ENCODE peak calls at places on chromosomes 12 and 14, in six cellular contexts. One of them, this sample, is unnamed.

GRCh38 chr12:65324551-65324950 is 46.1 kb downstream of the MSRB3 start:
- DNase-seq in astrocyte of the spinal cord: no peak
- DNase-seq in dorsolateral prefrontal cortex: no peak
- DNase-seq in astrocyte of the cerebellum: no peak
- DNase-seq in GM23248: no peak
- DNase-seq in effector memory CD4-positive, alpha-beta T cell: no peak
- DNase-seq in this sample: no peak

GRCh38 chr12:121295746-121296617 is 527 bp downstream of the CAMKK2 start:
- DNase-seq in astrocyte of the spinal cord: peak; percentile 3
- DNase-seq in dorsolateral prefrontal cortex: no peak
- DNase-seq in astrocyte of the cerebellum: no peak
- DNase-seq in GM23248: peak; percentile 63
- DNase-seq in effector memory CD4-positive, alpha-beta T cell: peak; percentile 22
- DNase-seq in this sample: no peak

GRCh38 chr12:62865860-62866407 is 69.0 kb downstream of the PPM1H start:
- DNase-seq in astrocyte of the spinal cord: peak; percentile 84
- DNase-seq in dorsolateral prefrontal cortex: no peak
- DNase-seq in astrocyte of the cerebellum: peak; percentile 88
- DNase-seq in GM23248: peak; percentile 15
- DNase-seq in effector memory CD4-positive, alpha-beta T cell: no peak
- DNase-seq in this sample: no peak

GRCh38 chr14:54662491-54663116 is 95.7 kb downstream of the SAMD4A start:
- DNase-seq in astrocyte of the spinal cord: no peak
- DNase-seq in dorsolateral prefrontal cortex: no peak
- DNase-seq in astrocyte of the cerebellum: no peak
- DNase-seq in GM23248: no peak
- DNase-seq in effector memory CD4-positive, alpha-beta T cell: no peak
- DNase-seq in this sample: no peak

GRCh38 chr12:7712841-7713442 is 1.7 kb downstream of the DPPA3 start:
- DNase-seq in astrocyte of the spinal cord: no peak
- DNase-seq in dorsolateral prefrontal cortex: no peak
- DNase-seq in astrocyte of the cerebellum: no peak
- DNase-seq in GM23248: no peak
- DNase-seq in effector memory CD4-positive, alpha-beta T cell: no peak
- DNase-seq in this sample: no peak

GRCh38 chr12:14768823-14769405 is 34.4 kb downstream of the WBP11 start:
- DNase-seq in astrocyte of the spinal cord: peak; percentile 29
- DNase-seq in dorsolateral prefrontal cortex: no peak
- DNase-seq in astrocyte of the cerebellum: no peak
- DNase-seq in GM23248: peak; percentile 51
- DNase-seq in effector memory CD4-positive, alpha-beta T cell: peak; percentile 31
- DNase-seq in this sample: no peak

GRCh38 chr12:28114488-28114887 is 75.8 kb upstream of the CCDC91 start:
- DNase-seq in astrocyte of the spinal cord: no peak
- DNase-seq in dorsolateral prefrontal cortex: no peak
- DNase-seq in astrocyte of the cerebellum: no peak
- DNase-seq in GM23248: peak; percentile 79
- DNase-seq in effector memory CD4-positive, alpha-beta T cell: no peak
- DNase-seq in this sample: no peak

GRCh38 chr12:16300222-16300621 is 22.7 kb upstream of the SLC15A5 start:
- DNase-seq in astrocyte of the spinal cord: no peak
- DNase-seq in dorsolateral prefrontal cortex: no peak
- DNase-seq in astrocyte of the cerebellum: no peak
- DNase-seq in GM23248: peak; percentile 71
- DNase-seq in effector memory CD4-positive, alpha-beta T cell: no peak
- DNase-seq in this sample: peak; percentile 39

GRCh38 chr14:51079489-51079888 is 15.4 kb downstream of the TRIM9 start:
- DNase-seq in astrocyte of the spinal cord: no peak
- DNase-seq in dorsolateral prefrontal cortex: no peak
- DNase-seq in astrocyte of the cerebellum: no peak
- DNase-seq in GM23248: no peak
- DNase-seq in effector memory CD4-positive, alpha-beta T cell: no peak
- DNase-seq in this sample: no peak

GRCh38 chr12:49557187-49557916 is 10.6 kb downstream of the MCRS1 start:
- DNase-seq in astrocyte of the spinal cord: no peak
- DNase-seq in dorsolateral prefrontal cortex: no peak
- DNase-seq in astrocyte of the cerebellum: no peak
- DNase-seq in GM23248: no peak
- DNase-seq in effector memory CD4-positive, alpha-beta T cell: no peak
- DNase-seq in this sample: no peak

GRCh38 chr12:96520767-96521166 is 31.4 kb downstream of the CFAP54 start:
- DNase-seq in astrocyte of the spinal cord: no peak
- DNase-seq in dorsolateral prefrontal cortex: no peak
- DNase-seq in astrocyte of the cerebellum: no peak
- DNase-seq in GM23248: no peak
- DNase-seq in effector memory CD4-positive, alpha-beta T cell: no peak
- DNase-seq in this sample: no peak

GRCh38 chr12:15592934-15593333 is 196.3 kb downstream of the EPS8 start:
- DNase-seq in astrocyte of the spinal cord: no peak
- DNase-seq in dorsolateral prefrontal cortex: no peak
- DNase-seq in astrocyte of the cerebellum: no peak
- DNase-seq in GM23248: no peak
- DNase-seq in effector memory CD4-positive, alpha-beta T cell: no peak
- DNase-seq in this sample: no peak

GRCh38 chr12:49515266-49515665 is 23.6 kb upstream of the KCNH3 start:
- DNase-seq in astrocyte of the spinal cord: peak; percentile 84
- DNase-seq in dorsolateral prefrontal cortex: no peak
- DNase-seq in astrocyte of the cerebellum: peak; percentile 73
- DNase-seq in GM23248: peak; percentile 91
- DNase-seq in effector memory CD4-positive, alpha-beta T cell: no peak
- DNase-seq in this sample: peak; percentile 65

GRCh38 chr12:67754933-67755697 is 106.6 kb downstream of the DYRK2 start:
- DNase-seq in astrocyte of the spinal cord: no peak
- DNase-seq in dorsolateral prefrontal cortex: no peak
- DNase-seq in astrocyte of the cerebellum: no peak
- DNase-seq in GM23248: no peak
- DNase-seq in effector memory CD4-positive, alpha-beta T cell: no peak
- DNase-seq in this sample: no peak

GRCh38 chr12:131094831-131095805 is 141.4 kb downstream of the ADGRD1 start:
- DNase-seq in astrocyte of the spinal cord: no peak
- DNase-seq in dorsolateral prefrontal cortex: peak; percentile 23
- DNase-seq in astrocyte of the cerebellum: no peak
- DNase-seq in GM23248: no peak
- DNase-seq in effector memory CD4-positive, alpha-beta T cell: no peak
- DNase-seq in this sample: no peak

GRCh38 chr14:92058006-92058917 is 18.4 kb upstream of the TRIP11 start:
- DNase-seq in astrocyte of the spinal cord: no peak
- DNase-seq in dorsolateral prefrontal cortex: no peak
- DNase-seq in astrocyte of the cerebellum: no peak
- DNase-seq in GM23248: no peak
- DNase-seq in effector memory CD4-positive, alpha-beta T cell: no peak
- DNase-seq in this sample: no peak

GRCh38 chr12:105477873-105478272 is 147.4 kb downstream of the C12orf75 start:
- DNase-seq in astrocyte of the spinal cord: no peak
- DNase-seq in dorsolateral prefrontal cortex: no peak
- DNase-seq in astrocyte of the cerebellum: no peak
- DNase-seq in GM23248: no peak
- DNase-seq in effector memory CD4-positive, alpha-beta T cell: no peak
- DNase-seq in this sample: no peak

GRCh38 chr14:70027785-70028428 is 148.7 kb downstream of the SMOC1 start:
- DNase-seq in astrocyte of the spinal cord: peak; percentile 50
- DNase-seq in dorsolateral prefrontal cortex: peak; percentile 85
- DNase-seq in astrocyte of the cerebellum: no peak
- DNase-seq in GM23248: peak; percentile 57
- DNase-seq in effector memory CD4-positive, alpha-beta T cell: peak; percentile 17
- DNase-seq in this sample: no peak

GRCh38 chr14:76742961-76743360 is 18.3 kb upstream of the VASH1 start:
- DNase-seq in astrocyte of the spinal cord: no peak
- DNase-seq in dorsolateral prefrontal cortex: no peak
- DNase-seq in astrocyte of the cerebellum: no peak
- DNase-seq in GM23248: no peak
- DNase-seq in effector memory CD4-positive, alpha-beta T cell: no peak
- DNase-seq in this sample: no peak

GRCh38 chr14:69922198-69922597 is 43.0 kb downstream of the SMOC1 start:
- DNase-seq in astrocyte of the spinal cord: no peak
- DNase-seq in dorsolateral prefrontal cortex: no peak
- DNase-seq in astrocyte of the cerebellum: no peak
- DNase-seq in GM23248: peak; percentile 4
- DNase-seq in effector memory CD4-positive, alpha-beta T cell: no peak
- DNase-seq in this sample: no peak

GRCh38 chr14:76098047-76098446 is 53.7 kb upstream of the GPATCH2L start:
- DNase-seq in astrocyte of the spinal cord: no peak
- DNase-seq in dorsolateral prefrontal cortex: no peak
- DNase-seq in astrocyte of the cerebellum: no peak
- DNase-seq in GM23248: no peak
- DNase-seq in effector memory CD4-positive, alpha-beta T cell: no peak
- DNase-seq in this sample: no peak

GRCh38 chr12:20865873-20866272 is 55.4 kb downstream of the SLCO1B3 start:
- DNase-seq in astrocyte of the spinal cord: no peak
- DNase-seq in dorsolateral prefrontal cortex: no peak
- DNase-seq in astrocyte of the cerebellum: no peak
- DNase-seq in GM23248: no peak
- DNase-seq in effector memory CD4-positive, alpha-beta T cell: no peak
- DNase-seq in this sample: no peak

GRCh38 chr14:93008381-93008780 is 85.4 kb downstream of the CHGA start:
- DNase-seq in astrocyte of the spinal cord: peak; percentile 29
- DNase-seq in dorsolateral prefrontal cortex: no peak
- DNase-seq in astrocyte of the cerebellum: no peak
- DNase-seq in GM23248: peak; percentile 77
- DNase-seq in effector memory CD4-positive, alpha-beta T cell: no peak
- DNase-seq in this sample: peak; percentile 73

GRCh38 chr14:57189070-57189469 is 79.6 kb downstream of the EXOC5 start:
- DNase-seq in astrocyte of the spinal cord: peak; percentile 10
- DNase-seq in dorsolateral prefrontal cortex: no peak
- DNase-seq in astrocyte of the cerebellum: peak; percentile 13
- DNase-seq in GM23248: peak; percentile 45
- DNase-seq in effector memory CD4-positive, alpha-beta T cell: no peak
- DNase-seq in this sample: no peak

GRCh38 chr14:101594511-101595148 is 33.3 kb downstream of the DIO3 start:
- DNase-seq in astrocyte of the spinal cord: no peak
- DNase-seq in dorsolateral prefrontal cortex: peak; percentile 8
- DNase-seq in astrocyte of the cerebellum: no peak
- DNase-seq in GM23248: no peak
- DNase-seq in effector memory CD4-positive, alpha-beta T cell: no peak
- DNase-seq in this sample: no peak

GRCh38 chr14:90943367-90943766 is 117.1 kb downstream of the RPS6KA5 start:
- DNase-seq in astrocyte of the spinal cord: no peak
- DNase-seq in dorsolateral prefrontal cortex: no peak
- DNase-seq in astrocyte of the cerebellum: no peak
- DNase-seq in GM23248: no peak
- DNase-seq in effector memory CD4-positive, alpha-beta T cell: no peak
- DNase-seq in this sample: no peak

GRCh38 chr12:10065241-10065640 is 33.5 kb downstream of the CLEC1A start:
- DNase-seq in astrocyte of the spinal cord: no peak
- DNase-seq in dorsolateral prefrontal cortex: no peak
- DNase-seq in astrocyte of the cerebellum: no peak
- DNase-seq in GM23248: no peak
- DNase-seq in effector memory CD4-positive, alpha-beta T cell: no peak
- DNase-seq in this sample: no peak
- H3K4me3 ChIP-seq in astrocyte of the spinal cord: no peak overlapping the region
- H3K4me3 ChIP-seq in dorsolateral prefrontal cortex: no peak overlapping the region
- H3K4me3 ChIP-seq in astrocyte of the cerebellum: no peak overlapping the region
- H3K4me3 ChIP-seq in GM23248: no peak overlapping the region
- H3K4me3 ChIP-seq in effector memory CD4-positive, alpha-beta T cell: no peak overlapping the region
- H3K4me3 ChIP-seq in this sample: no peak overlapping the region

GRCh38 chr14:96088911-96089310 is 49.7 kb downstream of the C14orf132 start:
- DNase-seq in astrocyte of the spinal cord: no peak
- DNase-seq in dorsolateral prefrontal cortex: no peak
- DNase-seq in astrocyte of the cerebellum: no peak
- DNase-seq in GM23248: no peak
- DNase-seq in effector memory CD4-positive, alpha-beta T cell: no peak
- DNase-seq in this sample: no peak
- H3K4me3 ChIP-seq in astrocyte of the spinal cord: no peak overlapping the region
- H3K4me3 ChIP-seq in dorsolateral prefrontal cortex: no peak overlapping the region
- H3K4me3 ChIP-seq in astrocyte of the cerebellum: no peak overlapping the region
- H3K4me3 ChIP-seq in GM23248: no peak overlapping the region
- H3K4me3 ChIP-seq in effector memory CD4-positive, alpha-beta T cell: no peak overlapping the region
- H3K4me3 ChIP-seq in this sample: no peak overlapping the region

DNA sequence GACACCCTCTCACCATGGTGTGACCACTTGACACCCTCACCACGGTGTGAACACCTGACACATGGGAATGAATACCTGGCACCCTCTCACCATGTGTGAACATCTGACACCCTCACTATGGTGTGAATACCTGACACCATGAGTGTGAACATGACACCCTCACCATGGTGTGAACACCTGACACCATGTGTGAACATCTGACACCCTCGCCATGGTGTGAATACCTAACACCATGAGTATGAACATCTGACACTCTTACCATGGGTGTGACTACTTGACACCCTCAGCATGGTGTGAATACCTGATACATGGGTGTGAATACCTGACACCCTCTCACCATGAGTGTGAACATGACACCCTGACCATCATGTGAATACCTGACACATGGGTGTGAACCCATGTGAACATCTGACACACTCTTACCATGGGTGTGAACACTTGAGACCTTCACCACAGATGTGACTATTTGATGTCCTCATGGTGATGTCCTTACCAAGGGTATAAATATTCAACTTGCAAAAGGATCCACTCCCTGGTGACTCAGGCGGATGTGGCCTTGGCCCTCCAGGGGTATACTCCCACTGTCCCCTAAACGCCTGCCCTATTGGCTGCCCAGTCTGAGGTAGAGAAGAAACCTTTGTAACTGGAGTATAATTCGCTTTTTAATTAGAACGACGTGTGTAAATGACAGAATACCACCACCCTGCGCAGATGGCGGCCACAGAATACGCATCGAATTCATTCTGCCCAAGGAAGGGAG is 29.1 kb downstream of the RFLNA start:
- DNase-seq in astrocyte of the spinal cord: peak; percentile 16
- DNase-seq in dorsolateral prefrontal cortex: no peak
- DNase-seq in astrocyte of the cerebellum: no peak
- DNase-seq in GM23248: no peak
- DNase-seq in effector memory CD4-positive, alpha-beta T cell: no peak
- DNase-seq in this sample: no peak
- H3K4me3 ChIP-seq in astrocyte of the spinal cord: no peak overlapping the region
- H3K4me3 ChIP-seq in dorsolateral prefrontal cortex: no peak overlapping the region
- H3K4me3 ChIP-seq in astrocyte of the cerebellum: no peak overlapping the region
- H3K4me3 ChIP-seq in GM23248: no peak overlapping the region
- H3K4me3 ChIP-seq in effector memory CD4-positive, alpha-beta T cell: no peak overlapping the region
- H3K4me3 ChIP-seq in this sample: no peak overlapping the region

DNA sequence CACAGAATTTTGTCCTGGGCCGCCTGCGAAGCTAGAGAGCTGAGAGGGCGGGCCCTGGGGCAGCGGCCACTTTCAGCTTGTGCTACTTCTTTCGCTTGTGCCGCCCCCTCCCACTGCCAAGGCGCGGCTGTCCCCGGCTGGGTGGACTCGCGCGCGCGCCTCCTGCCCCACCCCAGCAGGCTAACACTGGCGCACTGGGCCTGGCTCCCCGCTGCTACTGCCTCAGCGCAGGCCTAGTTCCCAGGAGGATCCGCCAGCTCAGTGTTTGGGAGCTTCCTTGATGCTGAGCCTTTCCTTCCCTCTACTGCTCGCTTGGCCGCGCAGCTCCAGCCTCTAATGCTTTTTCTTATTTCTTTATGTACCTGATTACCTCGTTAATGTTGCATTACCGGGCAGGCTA is 27.4 kb upstream of the METAP2 start:
- DNase-seq in astrocyte of the spinal cord: peak; percentile 16
- DNase-seq in dorsolateral prefrontal cortex: no peak
- DNase-seq in astrocyte of the cerebellum: no peak
- DNase-seq in GM23248: no peak
- DNase-seq in effector memory CD4-positive, alpha-beta T cell: no peak
- DNase-seq in this sample: no peak
- H3K4me3 ChIP-seq in astrocyte of the spinal cord: peak overlapping the region; percentile 1
- H3K4me3 ChIP-seq in dorsolateral prefrontal cortex: peak overlapping the region; percentile 22
- H3K4me3 ChIP-seq in astrocyte of the cerebellum: no peak overlapping the region
- H3K4me3 ChIP-seq in GM23248: no peak overlapping the region
- H3K4me3 ChIP-seq in effector memory CD4-positive, alpha-beta T cell: no peak overlapping the region
- H3K4me3 ChIP-seq in this sample: peak overlapping the region; percentile 4

GRCh38 chr12:108128221-108129016 is 669 bp upstream of the WSCD2 start:
- DNase-seq in astrocyte of the spinal cord: no peak
- DNase-seq in dorsolateral prefrontal cortex: no peak
- DNase-seq in astrocyte of the cerebellum: no peak
- DNase-seq in GM23248: no peak
- DNase-seq in effector memory CD4-positive, alpha-beta T cell: no peak
- DNase-seq in this sample: no peak
- H3K4me3 ChIP-seq in astrocyte of the spinal cord: no peak overlapping the region
- H3K4me3 ChIP-seq in dorsolateral prefrontal cortex: peak overlapping the region; percentile 61
- H3K4me3 ChIP-seq in astrocyte of the cerebellum: no peak overlapping the region
- H3K4me3 ChIP-seq in GM23248: peak overlapping the region; percentile 65
- H3K4me3 ChIP-seq in effector memory CD4-positive, alpha-beta T cell: no peak overlapping the region
- H3K4me3 ChIP-seq in this sample: no peak overlapping the region